ENCODE peak calls at places on chromosomes 12 and 14, in five cellular contexts. H, J, Z, G and B are unnamed samples.

GRCh38 chr12:103852498-103852992 is 11.5 kb upstream of the NT5DC3 start:
- DNase-seq in G (no peak), J (peak; percentile 54), H (no peak), Z (no peak), B (no peak)

GRCh38 chr12:47944685-47945340 is 18.6 kb upstream of the TMEM106C start:
- DNase-seq in H (no peak), Z (no peak), J (no peak), G (no peak), B (no peak)

GRCh38 chr12:31231611-31232360 is 94.2 kb downstream of the SINHCAF start:
- DNase-seq in Z (no peak), H (no peak), J (no peak), G (no peak), B (no peak)

GRCh38 chr12:77377116-77377515 is 311.7 kb upstream of the E2F7 start:
- DNase-seq in G (no peak), H (no peak), Z (no peak), J (peak; percentile 5), B (no peak)

GRCh38 chr14:77139540-77140342 is 1.9 kb downstream of the ZDHHC22 start:
- DNase-seq in J (no peak), Z (no peak), H (no peak), G (peak; percentile 90), B (peak; percentile 58)

GRCh38 chr14:59346329-59346728 is 118.9 kb downstream of the GPR135 start:
- DNase-seq in H (no peak), J (no peak), Z (no peak), G (no peak), B (no peak)

GRCh38 chr12:88401153-88401552 is 179.1 kb downstream of the KITLG start:
- DNase-seq in H (no peak), Z (no peak), J (peak; percentile 58), G (no peak), B (no peak)

GRCh38 chr14:93343797-93344196 is 3.2 kb upstream of the COX8C start:
- DNase-seq in H (no peak), Z (no peak), G (peak; percentile 60), J (no peak), B (no peak)

GRCh38 chr14:106850913-106851825 is 1324.8 kb downstream of the TMEM121 start:
- DNase-seq in H (no peak), J (no peak), Z (no peak), G (no peak), B (no peak)

GRCh38 chr14:51610766-51611165 is 40.9 kb upstream of the FRMD6 start:
- DNase-seq in Z (no peak), G (no peak), J (no peak), H (no peak), B (no peak)

GRCh38 chr14:62885451-62885850 is 159.8 kb downstream of the KCNH5 start:
- DNase-seq in H (no peak), J (peak; percentile 4), Z (no peak), G (no peak), B (no peak)

DNA sequence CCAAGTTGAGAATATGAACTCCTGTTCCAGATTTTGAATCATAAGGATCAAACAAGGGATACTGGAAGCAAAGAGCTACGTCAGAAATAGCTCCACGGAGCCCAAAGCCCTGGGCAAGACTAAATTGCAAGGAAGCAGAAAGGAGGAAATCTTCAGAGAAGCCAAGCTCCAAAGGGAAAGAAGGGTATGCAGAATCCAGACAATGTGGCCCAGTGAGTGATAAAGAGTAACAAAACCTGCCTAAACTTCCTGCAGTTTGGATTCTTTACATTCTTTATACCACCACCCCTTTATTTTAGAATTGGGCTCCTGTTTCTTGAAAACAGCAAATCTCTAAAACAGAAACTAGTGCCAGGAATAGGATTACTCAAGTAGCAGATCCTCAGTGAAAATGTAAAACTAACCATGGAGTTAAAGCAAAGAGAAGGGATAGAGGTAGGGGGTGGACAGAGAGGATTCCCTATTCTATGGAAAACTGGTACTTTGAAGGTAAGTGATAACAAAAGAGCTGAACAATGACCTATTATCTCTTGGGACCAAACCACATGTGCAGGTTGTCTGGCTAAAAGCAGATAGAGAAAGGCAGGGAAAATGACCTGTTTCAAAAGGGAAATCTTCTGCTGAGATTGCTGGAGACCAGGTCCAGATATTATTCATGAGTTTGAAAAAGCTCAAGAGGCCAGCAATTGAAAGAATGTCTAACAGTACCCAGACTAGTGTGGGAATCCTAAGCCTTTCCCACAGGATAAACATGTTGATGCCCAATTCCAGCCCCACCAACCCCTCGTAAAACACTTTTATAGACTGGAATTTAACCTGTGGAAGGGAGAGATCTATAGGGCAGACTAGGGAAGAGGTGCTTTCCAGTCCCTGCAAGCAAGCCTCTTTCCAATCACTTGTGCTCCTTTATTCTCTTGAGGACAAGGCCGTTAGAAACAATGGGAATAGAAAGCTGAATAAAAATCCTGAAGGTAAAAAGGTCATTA is 24.5 kb downstream of the MBIP start:
- DNase-seq in G (peak; percentile 18), Z (no peak), H (no peak), J (no peak), B (no peak)
- H3K36me3 ChIP-seq in G (peaks cover 27% of the 10 kb centered on the region), Z (peaks cover 23% of the 10 kb centered on the region), H (peaks cover 48% of the 10 kb centered on the region), J (peaks cover 10% of the 10 kb centered on the region), B (no peaks in the 10 kb centered on the region)

DNA sequence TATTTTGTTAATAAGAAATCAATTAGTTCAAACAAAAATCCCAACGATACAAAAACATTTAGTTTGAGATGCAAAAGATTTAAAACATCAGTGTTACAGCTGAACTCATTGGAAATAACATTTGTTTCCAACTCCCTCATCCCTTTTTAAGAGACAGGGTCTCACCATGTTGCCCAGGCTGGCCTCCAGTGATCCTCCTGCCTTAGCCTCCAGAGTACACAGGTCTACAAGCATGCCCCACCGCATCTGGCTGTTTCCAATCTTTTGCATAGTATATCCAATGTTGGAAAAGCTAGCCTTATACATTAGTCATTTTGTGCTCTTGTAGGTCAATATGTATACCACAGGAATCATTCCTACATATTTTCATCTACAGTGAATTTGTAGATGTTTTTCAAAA is 11.5 kb downstream of the RSRC2 start:
- DNase-seq in G (no peak), Z (no peak), H (no peak), J (peak; percentile 30), B (no peak)
- H3K36me3 ChIP-seq in G (peaks cover 83% of the 10 kb centered on the region), Z (peaks cover 95% of the 10 kb centered on the region), H (peaks cover 100% of the 10 kb centered on the region), J (peaks cover 63% of the 10 kb centered on the region), B (peaks cover 44% of the 10 kb centered on the region)

DNA sequence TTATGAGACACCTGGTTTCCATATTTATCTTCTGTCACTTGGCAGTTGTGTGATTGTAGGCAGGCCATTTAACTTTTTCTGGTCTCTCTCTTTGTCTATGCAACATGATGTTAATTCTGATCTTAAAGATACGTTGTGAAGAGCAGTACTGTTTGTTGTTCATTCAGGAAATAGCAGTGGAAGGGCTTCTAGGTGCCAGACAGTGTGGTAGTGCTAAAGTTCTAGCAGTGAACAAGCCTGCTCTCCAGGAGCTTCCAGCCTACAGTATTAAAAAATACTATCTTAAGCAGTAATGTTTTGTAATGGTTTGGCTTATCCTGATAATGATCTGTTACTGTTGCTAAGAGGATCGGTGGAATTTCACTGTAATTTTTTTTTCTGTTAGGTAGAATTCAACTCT is 15.2 kb downstream of the NAA30 start:
- DNase-seq in Z (no peak), J (no peak), G (no peak), H (no peak), B (no peak)
- H3K36me3 ChIP-seq in Z (peaks cover 10% of the 10 kb centered on the region), J (peaks cover 15% of the 10 kb centered on the region), G (peaks cover 14% of the 10 kb centered on the region), H (peaks cover 51% of the 10 kb centered on the region), B (peaks cover 18% of the 10 kb centered on the region)

GRCh38 chr12:113055594-113056380 is 743 bp upstream of the DTX1 start:
- DNase-seq in H (no peak), Z (no peak), G (no peak), J (no peak), B (peak; percentile 80)
- H3K36me3 ChIP-seq in H (no peaks in the 10 kb centered on the region), Z (no peaks in the 10 kb centered on the region), G (no peaks in the 10 kb centered on the region), J (no peaks in the 10 kb centered on the region), B (no peaks in the 10 kb centered on the region)

DNA sequence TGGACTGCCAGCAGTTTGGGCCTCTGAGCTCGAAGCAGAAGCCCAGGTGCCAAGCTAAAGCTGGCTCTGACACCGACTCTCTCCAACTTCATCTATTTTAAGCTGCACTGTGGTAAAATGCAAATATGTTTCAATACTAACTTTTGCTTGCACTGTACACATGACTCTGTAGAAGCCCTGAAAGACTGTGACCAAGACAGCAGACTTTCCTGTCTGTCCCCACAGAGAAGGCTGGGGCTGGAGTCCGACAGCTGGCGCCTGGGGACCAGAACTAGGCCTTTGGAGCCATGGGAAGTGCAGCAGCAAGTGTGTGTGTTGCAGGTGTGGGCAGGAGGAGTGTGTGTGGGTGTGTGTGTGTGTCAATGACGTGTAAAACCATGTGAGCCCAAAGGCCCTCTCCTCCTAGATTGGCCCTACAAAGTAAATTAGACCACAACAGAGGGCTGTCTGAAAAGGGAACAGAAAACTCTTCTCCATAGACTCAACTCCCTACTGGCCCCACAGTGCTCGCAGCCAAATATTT is 16.4 kb upstream of the RAB35 start:
- DNase-seq in H (no peak), G (no peak), Z (no peak), J (no peak), B (peak; percentile 22)
- H3K36me3 ChIP-seq in H (peaks cover 100% of the 10 kb centered on the region), G (no peaks in the 10 kb centered on the region), Z (peaks cover 100% of the 10 kb centered on the region), J (peaks cover 88% of the 10 kb centered on the region), B (peaks cover 38% of the 10 kb centered on the region)

GRCh38 chr12:4275869-4276253 is 2.3 kb downstream of the CCND2 start:
- DNase-seq in Z (no peak), G (peak; percentile 19), H (no peak), J (no peak), B (no peak)

GRCh38 chr12:4274960-4275868 is 1.7 kb downstream of the CCND2 start:
- DNase-seq in H (no peak), J (peak; percentile 13), Z (no peak), G (peak; percentile 53), B (no peak)

GRCh38 chr12:4277205-4277543 is 3.6 kb downstream of the CCND2 start:
- DNase-seq in J (no peak), Z (no peak), H (no peak), G (no peak), B (no peak)

GRCh38 chr12:4277856-4278581 is 4.5 kb downstream of the CCND2 start:
- DNase-seq in G (no peak), Z (no peak), H (no peak), J (no peak), B (no peak)

GRCh38 chr12:4276524-4277204 is 3.1 kb downstream of the CCND2 start:
- DNase-seq in J (peak; percentile 82), H (peak; percentile 89), Z (peak; percentile 90), G (peak; percentile 95), B (peak; percentile 73)
- H3K36me3 ChIP-seq in J (no peaks in the 10 kb centered on the region), H (peaks cover 55% of the 10 kb centered on the region), Z (peaks cover 41% of the 10 kb centered on the region), G (peaks cover 7% of the 10 kb centered on the region), B (no peaks in the 10 kb centered on the region)

DNA sequence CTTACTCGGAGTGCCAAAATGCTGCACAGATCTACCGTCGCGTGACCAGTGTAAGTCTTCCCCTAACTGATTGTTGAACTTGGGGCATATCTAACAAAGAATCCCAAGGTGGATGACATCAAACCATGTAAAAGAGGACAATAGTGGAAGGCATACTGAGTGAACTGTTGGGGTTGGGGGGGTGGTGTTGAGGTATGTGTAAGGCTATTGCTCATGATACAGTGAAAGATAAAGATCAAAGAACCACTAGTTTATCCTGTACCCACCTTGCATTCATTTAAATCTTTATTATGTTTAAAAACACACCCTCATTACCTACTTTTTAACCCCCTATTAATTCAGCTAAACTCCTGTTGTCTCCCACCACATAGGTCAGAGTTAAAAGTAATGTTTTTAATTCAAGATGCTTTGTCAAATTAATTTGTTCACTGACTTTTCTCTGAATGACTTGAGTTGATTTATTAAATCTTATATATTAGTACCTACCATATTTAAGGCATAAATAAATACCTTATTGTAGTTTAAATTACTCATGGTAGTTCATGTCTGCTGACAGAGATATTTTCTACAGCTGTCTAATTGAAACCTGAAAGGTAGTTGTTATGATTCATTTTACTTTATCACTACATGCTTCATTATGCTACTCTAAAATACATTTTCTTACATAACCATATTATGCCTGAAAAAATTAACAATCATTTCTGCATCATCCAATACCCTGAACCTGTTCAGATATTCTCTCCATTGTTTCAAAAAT is 77.9 kb downstream of the WNK1 start:
- DNase-seq in Z (no peak), J (no peak), H (no peak), G (no peak), B (no peak)
- H3K36me3 ChIP-seq in Z (peaks cover 35% of the 10 kb centered on the region), J (peaks cover 13% of the 10 kb centered on the region), H (peaks cover 80% of the 10 kb centered on the region), G (peaks cover 21% of the 10 kb centered on the region), B (peaks cover 8% of the 10 kb centered on the region)